ENCODE peak calls at places on chromosomes 12 and 14, in seven cellular contexts. O, W, A, S, B, Q and P are unnamed samples.

GRCh38 chr12:89906824-89907223 is 198.2 kb upstream of the ATP2B1 start:
- DNase-seq in S (no peak), W (no peak), O (no peak), B (no peak), Q (no peak), A (no peak), P (no peak)

GRCh38 chr14:89086060-89086382 is 261.6 kb downstream of the TTC8 start:
- DNase-seq in S (no peak), B (no peak), W (no peak), Q (no peak), A (no peak), O (no peak), P (no peak)

GRCh38 chr12:14811486-14811885 is 2.5 kb downstream of the SMCO3 start:
- DNase-seq in O (no peak), B (no peak), S (no peak), A (no peak), Q (no peak), W (no peak), P (no peak)

GRCh38 chr12:52832960-52833905 is 878 bp downstream of the KRT79 start:
- DNase-seq in S (peak; percentile 98), Q (no peak), B (no peak), A (no peak), W (no peak), O (no peak), P (no peak)

GRCh38 chr12:130710001-130710732 is 5.9 kb downstream of the RIMBP2 start:
- DNase-seq in O (no peak), S (no peak), Q (no peak), A (no peak), W (no peak), B (no peak), P (no peak)

GRCh38 chr14:50301914-50302313 is 10.1 kb downstream of the L2HGDH start:
- DNase-seq in A (no peak), W (no peak), B (no peak), S (no peak), O (no peak), Q (no peak), P (no peak)

GRCh38 chr12:15130521-15130920 is 90.7 kb downstream of the RERG start:
- DNase-seq in A (no peak), S (no peak), Q (no peak), W (no peak), O (no peak), B (no peak), P (no peak)

GRCh38 chr12:79098530-79098929 is 234.0 kb downstream of the SYT1 start:
- DNase-seq in A (no peak), W (no peak), S (no peak), O (no peak), Q (no peak), B (no peak), P (no peak)

GRCh38 chr14:100524233-100524932 is 62.8 kb downstream of the BEGAIN start:
- DNase-seq in S (peak; percentile 22), W (peak; percentile 32), B (no peak), A (no peak), O (no peak), Q (no peak), P (no peak)

GRCh38 chr12:75260316-75260715 is 50.7 kb upstream of the KCNC2 start:
- DNase-seq in S (no peak), A (no peak), W (no peak), B (no peak), O (no peak), Q (no peak), P (no peak)

GRCh38 chr14:72608391-72609204 is 285.3 kb downstream of the DPF3 start:
- DNase-seq in B (no peak), Q (peak; percentile 78), W (peak; percentile 26), A (no peak), O (no peak), S (peak; percentile 85), P (peak; percentile 46)

GRCh38 chr12:48980389-48980952 is 2.3 kb downstream of the WNT1 start:
- DNase-seq in A (no peak), B (no peak), Q (no peak), S (no peak), O (peak; percentile 58), W (peak; percentile 81), P (no peak)

GRCh38 chr12:52427083-52427482 is 7.1 kb downstream of the KRT75 start:
- DNase-seq in W (no peak), B (no peak), S (no peak), Q (no peak), O (no peak), A (no peak), P (no peak)

GRCh38 chr12:52207895-52208294 is 16.1 kb upstream of the KRT80 start:
- DNase-seq in O (peak; percentile 67), W (no peak), A (no peak), S (no peak), B (no peak), Q (no peak), P (no peak)

GRCh38 chr14:80315681-80316080 is 104.4 kb upstream of the DIO2 start:
- DNase-seq in S (peak; percentile 56), Q (peak; percentile 12), B (no peak), O (no peak), W (no peak), A (no peak), P (no peak)

GRCh38 chr12:94609917-94610443 is 40.4 kb downstream of the TMCC3 start:
- DNase-seq in O (no peak), B (no peak), W (no peak), A (no peak), Q (no peak), S (no peak), P (no peak)

GRCh38 chr12:90355701-90356345 is 599.2 kb downstream of the CCER1 start:
- DNase-seq in B (no peak), W (no peak), Q (peak; percentile 20), O (no peak), S (no peak), A (no peak), P (no peak)

GRCh38 chr12:105992849-105993740 is 145.7 kb downstream of the NUAK1 start:
- DNase-seq in W (no peak), A (no peak), S (peak; percentile 95), O (no peak), B (no peak), Q (no peak), P (no peak)

GRCh38 chr12:6285532-6286306 is 24.8 kb upstream of the PLEKHG6 start:
- DNase-seq in O (peak; percentile 6), B (no peak), S (no peak), Q (no peak), W (no peak), A (no peak), P (peak; percentile 43)

GRCh38 chr14:59427653-59428578 is 37.3 kb downstream of the GPR135 start:
- DNase-seq in O (no peak), Q (no peak), A (no peak), W (no peak), S (no peak), B (no peak), P (peak; percentile 8)

GRCh38 chr12:31922341-31923062 is 36.7 kb upstream of the RESF1 start:
- DNase-seq in O (no peak), Q (no peak), B (no peak), S (no peak), W (no peak), A (no peak), P (peak; percentile 15)